ENCODE peak calls at places on chromosomes 6 and 20, in six cellular contexts. I, A, W, G, D and Z are unnamed samples. For H3K4me1, the result is how much of the 10 kb centered on the place peaks cover.

GRCh38 chr6:73308712-73309533 is 45.2 kb downstream of the DPPA5 start:
- DNase-seq in I (peak), G (no peak), W (peak), A (no peak), D (no peak), Z (no peak)

GRCh38 chr20:47220161-47220582 is 136.3 kb downstream of the ZMYND8 start:
- DNase-seq in I (peak), D (no peak), G (no peak), A (no peak), W (peak), Z (peak)

GRCh38 chr6:104940881-104941693 is 15.8 kb upstream of the LIN28B start:
- DNase-seq in I (peak), W (no peak), A (no peak), D (peak), G (no peak), Z (no peak)

GRCh38 chr6:163349001-163349680 is 65.4 kb upstream of the QKI start:
- DNase-seq in A (no peak), W (no peak), I (no peak), D (no peak), G (no peak), Z (no peak)

GRCh38 chr20:63702036-63702665 is 5.6 kb downstream of the ARFRP1 start:
- DNase-seq in A (no peak), D (no peak), G (peak), W (no peak), I (no peak), Z (no peak)

GRCh38 chr6:37607949-37608348 is 89.7 kb downstream of the MDGA1 start:
- DNase-seq in I (no peak), G (no peak), W (no peak), A (no peak), D (no peak), Z (no peak)

GRCh38 chr6:133428299-133428698 is 187.1 kb downstream of the EYA4 start:
- DNase-seq in G (no peak), D (no peak), I (no peak), W (no peak), A (no peak), Z (no peak)

GRCh38 chr6:68652117-68652536 is 17.0 kb downstream of the ADGRB3 start:
- DNase-seq in I (no peak), A (no peak), W (no peak), G (no peak), D (no peak), Z (no peak)

GRCh38 chr6:39156763-39157162 is 41.8 kb upstream of the SAYSD1 start:
- DNase-seq in D (no peak), A (no peak), G (no peak), W (no peak), I (no peak), Z (no peak)

GRCh38 chr6:56450882-56451739 is 191.6 kb downstream of the DST start:
- DNase-seq in D (no peak), G (peak), I (no peak), W (no peak), A (no peak), Z (no peak)

GRCh38 chr20:52899221-52899620 is 72.9 kb upstream of the TSHZ2 start:
- DNase-seq in G (no peak), A (no peak), D (no peak), I (no peak), W (no peak), Z (no peak)

GRCh38 chr20:23138682-23139081 is 52.6 kb upstream of the CD93 start:
- DNase-seq in I (no peak), G (peak), W (no peak), A (no peak), D (no peak), Z (no peak)

GRCh38 chr6:137227872-137228302 is 8.7 kb upstream of the IFNGR1 start:
- DNase-seq in A (no peak), G (no peak), I (no peak), W (no peak), D (no peak), Z (no peak)

GRCh38 chr6:137223370-137224131 is 4.4 kb upstream of the IFNGR1 start:
- DNase-seq in I (no peak), D (no peak), W (no peak), G (peak), A (peak), Z (no peak)

GRCh38 chr6:137229075-137229759 is 10.0 kb upstream of the IFNGR1 start:
- DNase-seq in D (no peak), I (no peak), A (no peak), G (no peak), W (no peak), Z (no peak)

GRCh38 chr6:137224890-137225198 is 5.7 kb upstream of the IFNGR1 start:
- DNase-seq in W (no peak), A (peak), I (no peak), G (no peak), D (no peak), Z (no peak)

GRCh38 chr6:137226682-137227081 is 7.5 kb upstream of the IFNGR1 start:
- DNase-seq in D (no peak), G (no peak), W (no peak), A (no peak), I (no peak), Z (no peak)
- H3K4me1 ChIP-seq in D (under half), G (under half), W (under half), A (half or more), I (under half), Z (under half)

DNA sequence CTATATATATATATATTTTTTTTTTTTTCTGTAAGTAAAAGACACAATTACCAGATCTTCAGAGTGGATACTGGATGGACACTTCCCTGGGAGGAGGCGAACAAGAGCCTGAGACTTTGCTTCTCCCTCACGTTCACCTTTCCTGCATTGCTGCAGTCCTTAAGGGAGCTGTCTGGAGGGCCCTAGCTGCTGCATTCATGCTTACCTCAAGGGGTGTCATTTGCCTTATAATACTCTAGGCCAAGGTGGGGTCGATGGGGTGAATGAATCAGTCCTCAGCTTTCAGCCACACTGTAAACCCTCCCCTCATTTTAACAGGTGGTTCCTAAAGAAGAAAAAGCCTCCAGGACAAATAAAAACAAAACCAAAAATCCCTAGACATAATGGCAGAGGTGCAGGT is 34.8 kb upstream of the CD83 start:
- DNase-seq in A (no peak), W (no peak), G (no peak), D (no peak), I (no peak), Z (no peak)
- TF ChIP-seq CTCF in A (no peak), W (no peak), G (no peak), D (no peak), I (peak), Z (no peak)

DNA sequence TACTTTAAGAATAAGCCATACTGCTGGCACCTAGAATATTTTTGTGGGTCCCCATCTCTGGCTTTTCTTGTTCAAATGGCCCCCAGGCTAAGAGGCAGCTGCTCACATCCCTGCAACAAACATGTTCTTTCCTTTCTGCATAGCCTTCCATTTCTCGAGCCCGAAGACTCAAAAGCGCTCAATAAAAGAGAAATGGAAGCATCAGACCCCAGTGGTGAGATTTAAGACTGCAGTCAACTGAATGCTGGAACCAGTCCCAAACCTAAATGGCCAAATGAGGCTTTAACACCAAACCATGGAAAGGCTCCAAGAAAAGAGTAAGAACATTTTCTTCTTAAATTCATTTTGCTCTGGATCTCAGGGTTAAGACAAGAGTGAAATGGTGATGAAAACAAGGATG is 122.1 kb upstream of the TRAF3IP2 start:
- DNase-seq in A (no peak), G (no peak), D (no peak), I (no peak), W (peak), Z (no peak)
- H3K4me1 ChIP-seq in A (under half), G (under half), D (under half), I (under half), W (under half), Z (half or more)

GRCh38 chr6:17001188-17001587 is 100.7 kb upstream of the STMND1 start:
- DNase-seq in I (no peak), D (no peak), A (no peak), G (no peak), W (no peak), Z (no peak)
- TF ChIP-seq CTCF in I (peak), D (no peak), A (no peak), G (no peak), W (no peak), Z (no peak)

DNA sequence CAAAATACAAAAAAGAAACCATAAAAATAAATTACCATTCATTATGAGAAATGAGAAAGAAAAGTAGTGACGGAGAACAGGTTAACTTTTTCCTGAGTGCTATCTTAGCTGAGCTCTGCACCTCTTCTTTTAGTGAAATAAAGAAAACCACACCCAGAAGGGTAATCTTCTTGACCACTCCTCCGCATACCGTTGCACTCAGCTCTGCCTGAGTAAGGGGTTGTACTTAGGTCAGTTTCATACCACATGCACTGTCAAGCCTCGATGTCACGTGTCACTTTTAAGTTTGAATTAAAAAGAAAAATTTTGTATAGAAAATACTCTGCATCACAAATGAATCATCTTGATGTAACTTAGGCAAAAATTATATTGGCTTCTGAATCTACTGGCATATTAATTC is 2.8 kb downstream of the EZR start:
- DNase-seq in A (peak), W (no peak), I (no peak), G (no peak), D (no peak), Z (no peak)
- H3K4me1 ChIP-seq in A (under half), W (half or more), I (under half), G (under half), D (under half), Z (half or more)

GRCh38 chr6:1688396-1688795 is 78.7 kb downstream of the FOXC1 start:
- DNase-seq in G (no peak), I (no peak), W (no peak), A (no peak), D (no peak), Z (no peak)

GRCh38 chr6:1687402-1687801 is 77.7 kb downstream of the FOXC1 start:
- DNase-seq in W (no peak), I (no peak), G (no peak), D (no peak), A (no peak), Z (no peak)

GRCh38 chr6:1689141-1689540 is 79.4 kb downstream of the FOXC1 start:
- DNase-seq in G (no peak), A (no peak), W (no peak), D (no peak), I (no peak), Z (no peak)

DNA sequence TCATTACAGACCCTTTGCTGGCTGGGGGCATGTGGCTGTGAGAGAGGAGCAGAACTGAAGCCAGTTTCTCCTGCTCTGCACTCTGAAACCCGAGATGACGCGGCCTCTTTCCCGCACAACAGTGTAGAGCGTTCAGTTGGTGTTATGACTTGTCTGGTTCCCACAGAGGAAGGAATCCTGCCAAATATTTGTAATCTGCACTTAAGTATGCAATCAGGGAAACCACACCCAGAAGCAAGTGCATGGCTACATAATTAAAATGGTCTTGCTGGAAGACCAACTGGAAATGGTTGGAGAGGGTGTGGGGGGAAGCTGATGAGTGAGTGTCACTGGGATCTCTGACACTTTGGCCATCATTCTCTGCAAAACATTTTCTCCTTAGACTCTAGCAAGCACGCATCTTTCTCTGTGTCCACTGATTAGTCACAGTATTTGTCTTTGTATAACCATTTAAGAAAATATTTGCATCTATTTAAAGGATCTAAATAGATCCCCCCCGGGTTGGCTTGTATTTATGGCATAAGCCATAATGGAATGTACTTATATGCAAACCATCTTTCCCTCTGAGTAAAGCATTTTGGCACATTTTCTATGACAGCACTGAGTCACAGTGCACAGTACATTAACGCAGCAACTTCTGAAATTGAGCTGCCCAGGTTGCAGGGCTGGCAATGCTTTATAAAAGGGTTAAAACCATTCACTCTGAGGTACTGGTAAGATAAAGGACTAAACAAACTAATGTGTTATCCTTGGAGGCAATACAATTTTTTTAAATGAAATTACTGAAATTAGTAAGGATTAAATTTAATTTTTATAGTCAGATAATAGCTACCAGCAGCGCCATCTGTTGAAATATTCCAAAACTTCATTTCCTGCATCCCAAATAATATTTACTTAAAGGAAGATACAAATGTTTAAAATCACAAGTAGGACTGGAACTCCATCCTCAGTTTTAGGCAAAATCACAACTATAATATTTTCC is 76.7 kb downstream of the FOXC1 start:
- DNase-seq in A (peak), W (no peak), G (no peak), D (no peak), I (no peak), Z (no peak)
- TF ChIP-seq CTCF in A (no peak), W (peak), G (peak), D (no peak), I (peak), Z (no peak)